ENCODE peak calls at places on chromosomes 5 and 9, in five cellular contexts. One of them, this sample, is unnamed.

GRCh38 chr5:14156611-14157493 is 13.7 kb downstream of the TRIO start:
- DNase-seq in activated CD8-positive, alpha-beta T cell treated with anti-CD3 and anti-CD28 coated beads for 36 hours: no peak
- DNase-seq in fibroblast of villous mesenchyme: peak
- DNase-seq in heart left ventricle: no peak
- DNase-seq in AG10803: peak
- DNase-seq in this sample: peak

GRCh38 chr5:98769006-98769255 is 4.5 kb upstream of the RGMB start:
- DNase-seq in AG10803: no peak
- DNase-seq in activated CD8-positive, alpha-beta T cell treated with anti-CD3 and anti-CD28 coated beads for 36 hours: no peak
- DNase-seq in fibroblast of villous mesenchyme: no peak
- DNase-seq in heart left ventricle: no peak
- DNase-seq in this sample: peak

GRCh38 chr5:135438712-135439111 is 8.4 kb downstream of the DCANP1 start:
- DNase-seq in activated CD8-positive, alpha-beta T cell treated with anti-CD3 and anti-CD28 coated beads for 36 hours: no peak
- DNase-seq in AG10803: no peak
- DNase-seq in fibroblast of villous mesenchyme: no peak
- DNase-seq in heart left ventricle: no peak
- DNase-seq in this sample: no peak

GRCh38 chr9:134600431-134600830 is 41.2 kb upstream of the COL5A1 start:
- DNase-seq in fibroblast of villous mesenchyme: no peak
- DNase-seq in AG10803: no peak
- DNase-seq in heart left ventricle: no peak
- DNase-seq in activated CD8-positive, alpha-beta T cell treated with anti-CD3 and anti-CD28 coated beads for 36 hours: no peak
- DNase-seq in this sample: no peak

GRCh38 chr9:78972303-78973002 is 599.3 kb upstream of the TLE4 start:
- DNase-seq in AG10803: no peak
- DNase-seq in activated CD8-positive, alpha-beta T cell treated with anti-CD3 and anti-CD28 coated beads for 36 hours: no peak
- DNase-seq in fibroblast of villous mesenchyme: no peak
- DNase-seq in heart left ventricle: no peak
- DNase-seq in this sample: no peak

GRCh38 chr5:177371705-177372533 is 12.3 kb upstream of the SLC34A1 start:
- DNase-seq in fibroblast of villous mesenchyme: no peak
- DNase-seq in heart left ventricle: no peak
- DNase-seq in activated CD8-positive, alpha-beta T cell treated with anti-CD3 and anti-CD28 coated beads for 36 hours: peak
- DNase-seq in AG10803: no peak
- DNase-seq in this sample: no peak

GRCh38 chr9:211036-211435 is 3.6 kb upstream of the DOCK8 start:
- DNase-seq in fibroblast of villous mesenchyme: no peak
- DNase-seq in heart left ventricle: no peak
- DNase-seq in activated CD8-positive, alpha-beta T cell treated with anti-CD3 and anti-CD28 coated beads for 36 hours: no peak
- DNase-seq in AG10803: no peak
- DNase-seq in this sample: no peak

GRCh38 chr5:36388288-36388687 is 86.6 kb upstream of the RANBP3L start:
- DNase-seq in fibroblast of villous mesenchyme: no peak
- DNase-seq in heart left ventricle: no peak
- DNase-seq in activated CD8-positive, alpha-beta T cell treated with anti-CD3 and anti-CD28 coated beads for 36 hours: no peak
- DNase-seq in AG10803: no peak
- DNase-seq in this sample: no peak

GRCh38 chr5:158820891-158821290 is 278.8 kb downstream of the EBF1 start:
- DNase-seq in heart left ventricle: no peak
- DNase-seq in activated CD8-positive, alpha-beta T cell treated with anti-CD3 and anti-CD28 coated beads for 36 hours: no peak
- DNase-seq in fibroblast of villous mesenchyme: no peak
- DNase-seq in AG10803: no peak
- DNase-seq in this sample: no peak

GRCh38 chr5:154610321-154611154 is 132.5 kb upstream of the HAND1 start:
- DNase-seq in heart left ventricle: peak
- DNase-seq in activated CD8-positive, alpha-beta T cell treated with anti-CD3 and anti-CD28 coated beads for 36 hours: peak
- DNase-seq in fibroblast of villous mesenchyme: peak
- DNase-seq in AG10803: peak
- DNase-seq in this sample: peak

GRCh38 chr9:36842560-36843530 is 191.2 kb downstream of the PAX5 start:
- DNase-seq in AG10803: no peak
- DNase-seq in fibroblast of villous mesenchyme: no peak
- DNase-seq in heart left ventricle: no peak
- DNase-seq in activated CD8-positive, alpha-beta T cell treated with anti-CD3 and anti-CD28 coated beads for 36 hours: no peak
- DNase-seq in this sample: no peak

GRCh38 chr5:141604318-141604717 is 14.5 kb downstream of the DIAPH1 start:
- DNase-seq in activated CD8-positive, alpha-beta T cell treated with anti-CD3 and anti-CD28 coated beads for 36 hours: peak
- DNase-seq in heart left ventricle: peak
- DNase-seq in AG10803: peak
- DNase-seq in fibroblast of villous mesenchyme: peak
- DNase-seq in this sample: no peak

GRCh38 chr9:13049223-13049622 is 230.3 kb downstream of the MPDZ start:
- DNase-seq in activated CD8-positive, alpha-beta T cell treated with anti-CD3 and anti-CD28 coated beads for 36 hours: no peak
- DNase-seq in heart left ventricle: no peak
- DNase-seq in fibroblast of villous mesenchyme: no peak
- DNase-seq in AG10803: peak
- DNase-seq in this sample: no peak

GRCh38 chr5:53123702-53124101 is 14.1 kb upstream of the MOCS2 start:
- DNase-seq in fibroblast of villous mesenchyme: peak
- DNase-seq in activated CD8-positive, alpha-beta T cell treated with anti-CD3 and anti-CD28 coated beads for 36 hours: no peak
- DNase-seq in AG10803: peak
- DNase-seq in heart left ventricle: no peak
- DNase-seq in this sample: no peak

GRCh38 chr5:40521108-40521785 is 158.5 kb upstream of the PTGER4 start:
- DNase-seq in heart left ventricle: no peak
- DNase-seq in AG10803: no peak
- DNase-seq in fibroblast of villous mesenchyme: no peak
- DNase-seq in activated CD8-positive, alpha-beta T cell treated with anti-CD3 and anti-CD28 coated beads for 36 hours: no peak
- DNase-seq in this sample: no peak

GRCh38 chr5:76199321-76200318 is 116.4 kb downstream of the SV2C start:
- DNase-seq in activated CD8-positive, alpha-beta T cell treated with anti-CD3 and anti-CD28 coated beads for 36 hours: no peak
- DNase-seq in AG10803: no peak
- DNase-seq in heart left ventricle: no peak
- DNase-seq in fibroblast of villous mesenchyme: no peak
- DNase-seq in this sample: no peak

GRCh38 chr9:131951905-131952304 is 127.8 kb downstream of the MED27 start:
- DNase-seq in activated CD8-positive, alpha-beta T cell treated with anti-CD3 and anti-CD28 coated beads for 36 hours: no peak
- DNase-seq in AG10803: peak
- DNase-seq in fibroblast of villous mesenchyme: no peak
- DNase-seq in heart left ventricle: peak
- DNase-seq in this sample: no peak

GRCh38 chr9:29211003-29211584 is 1637.8 kb upstream of the C9orf72 start:
- DNase-seq in fibroblast of villous mesenchyme: no peak
- DNase-seq in heart left ventricle: no peak
- DNase-seq in activated CD8-positive, alpha-beta T cell treated with anti-CD3 and anti-CD28 coated beads for 36 hours: no peak
- DNase-seq in AG10803: no peak
- DNase-seq in this sample: no peak

GRCh38 chr9:29212590-29213373 is 1639.5 kb upstream of the C9orf72 start:
- DNase-seq in AG10803: no peak
- DNase-seq in heart left ventricle: no peak
- DNase-seq in activated CD8-positive, alpha-beta T cell treated with anti-CD3 and anti-CD28 coated beads for 36 hours: no peak
- DNase-seq in fibroblast of villous mesenchyme: peak
- DNase-seq in this sample: peak

GRCh38 chr9:29211681-29212589 is 1638.7 kb upstream of the C9orf72 start:
- DNase-seq in activated CD8-positive, alpha-beta T cell treated with anti-CD3 and anti-CD28 coated beads for 36 hours: peak
- DNase-seq in heart left ventricle: peak
- DNase-seq in AG10803: peak
- DNase-seq in fibroblast of villous mesenchyme: peak
- DNase-seq in this sample: peak

GRCh38 chr9:29209748-29210276 is 1636.5 kb upstream of the C9orf72 start:
- DNase-seq in fibroblast of villous mesenchyme: no peak
- DNase-seq in heart left ventricle: no peak
- DNase-seq in AG10803: no peak
- DNase-seq in activated CD8-positive, alpha-beta T cell treated with anti-CD3 and anti-CD28 coated beads for 36 hours: no peak
- DNase-seq in this sample: no peak

DNA sequence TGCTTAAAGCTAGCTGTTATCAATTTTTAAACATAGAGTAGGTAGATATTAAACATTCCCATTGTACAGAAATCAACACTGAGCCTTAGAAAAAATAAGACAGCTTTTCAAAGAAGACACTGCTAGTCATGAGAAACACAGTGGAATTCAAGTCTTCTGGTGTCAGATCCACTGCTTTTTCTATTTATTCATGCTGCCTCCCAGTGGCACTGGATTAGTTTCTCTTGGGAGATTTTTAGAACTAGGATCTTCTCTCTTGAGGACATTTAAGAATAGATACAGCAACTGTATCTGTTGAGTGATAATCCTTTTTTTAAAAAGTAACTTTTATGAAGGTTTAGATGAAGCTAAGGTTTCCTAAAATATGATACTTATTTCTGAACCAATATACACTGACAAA is 1635.4 kb upstream of the C9orf72 start:
- DNase-seq in AG10803: no peak
- DNase-seq in fibroblast of villous mesenchyme: no peak
- DNase-seq in activated CD8-positive, alpha-beta T cell treated with anti-CD3 and anti-CD28 coated beads for 36 hours: no peak
- DNase-seq in heart left ventricle: no peak
- DNase-seq in this sample: no peak
- TF ChIP-seq CTCF in AG10803: no peak
- TF ChIP-seq CTCF in fibroblast of villous mesenchyme: peak
- TF ChIP-seq CTCF in activated CD8-positive, alpha-beta T cell treated with anti-CD3 and anti-CD28 coated beads for 36 hours: no peak
- TF ChIP-seq CTCF in heart left ventricle: no peak
- TF ChIP-seq CTCF in this sample: no peak

GRCh38 chr9:20406344-20406743 is 216.0 kb downstream of the MLLT3 start:
- DNase-seq in activated CD8-positive, alpha-beta T cell treated with anti-CD3 and anti-CD28 coated beads for 36 hours: no peak
- DNase-seq in fibroblast of villous mesenchyme: no peak
- DNase-seq in AG10803: no peak
- DNase-seq in heart left ventricle: no peak
- DNase-seq in this sample: no peak

GRCh38 chr9:20409321-20410092 is 212.8 kb downstream of the MLLT3 start:
- DNase-seq in fibroblast of villous mesenchyme: no peak
- DNase-seq in AG10803: no peak
- DNase-seq in activated CD8-positive, alpha-beta T cell treated with anti-CD3 and anti-CD28 coated beads for 36 hours: no peak
- DNase-seq in heart left ventricle: no peak
- DNase-seq in this sample: no peak

GRCh38 chr9:20408513-20408912 is 213.8 kb downstream of the MLLT3 start:
- DNase-seq in fibroblast of villous mesenchyme: peak
- DNase-seq in activated CD8-positive, alpha-beta T cell treated with anti-CD3 and anti-CD28 coated beads for 36 hours: no peak
- DNase-seq in AG10803: no peak
- DNase-seq in heart left ventricle: no peak
- DNase-seq in this sample: no peak

GRCh38 chr9:20405086-20405485 is 217.2 kb downstream of the MLLT3 start:
- DNase-seq in AG10803: peak
- DNase-seq in heart left ventricle: no peak
- DNase-seq in fibroblast of villous mesenchyme: no peak
- DNase-seq in activated CD8-positive, alpha-beta T cell treated with anti-CD3 and anti-CD28 coated beads for 36 hours: no peak
- DNase-seq in this sample: no peak

DNA sequence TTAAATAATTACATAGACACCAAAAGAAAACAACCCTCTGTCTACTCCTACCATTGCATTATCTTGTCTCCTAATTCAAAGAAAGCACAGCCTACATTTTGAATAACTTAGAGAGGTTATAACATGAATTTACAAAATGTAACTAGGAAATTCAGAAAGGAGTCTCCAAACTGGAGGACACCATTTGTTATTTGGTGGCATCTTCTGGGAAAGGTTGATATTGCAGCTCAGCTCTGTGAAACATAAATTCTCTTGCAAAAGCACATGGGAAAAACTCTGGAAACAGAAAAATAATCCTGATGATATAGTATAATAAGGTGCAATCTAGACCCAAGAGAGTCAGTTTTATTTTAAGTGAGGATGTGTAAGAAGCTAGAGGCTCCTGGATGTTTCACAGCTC is 215.3 kb downstream of the MLLT3 start:
- DNase-seq in activated CD8-positive, alpha-beta T cell treated with anti-CD3 and anti-CD28 coated beads for 36 hours: no peak
- DNase-seq in heart left ventricle: no peak
- DNase-seq in fibroblast of villous mesenchyme: no peak
- DNase-seq in AG10803: no peak
- DNase-seq in this sample: no peak
- TF ChIP-seq CTCF in activated CD8-positive, alpha-beta T cell treated with anti-CD3 and anti-CD28 coated beads for 36 hours: no peak
- TF ChIP-seq CTCF in heart left ventricle: no peak
- TF ChIP-seq CTCF in fibroblast of villous mesenchyme: peak
- TF ChIP-seq CTCF in AG10803: no peak
- TF ChIP-seq CTCF in this sample: no peak

GRCh38 chr9:92709240-92709639 is 39.3 kb upstream of the IPPK start:
- DNase-seq in fibroblast of villous mesenchyme: no peak
- DNase-seq in activated CD8-positive, alpha-beta T cell treated with anti-CD3 and anti-CD28 coated beads for 36 hours: no peak
- DNase-seq in AG10803: no peak
- DNase-seq in heart left ventricle: no peak
- DNase-seq in this sample: no peak

GRCh38 chr9:92704528-92704927 is 34.6 kb upstream of the IPPK start:
- DNase-seq in AG10803: no peak
- DNase-seq in heart left ventricle: no peak
- DNase-seq in fibroblast of villous mesenchyme: peak
- DNase-seq in activated CD8-positive, alpha-beta T cell treated with anti-CD3 and anti-CD28 coated beads for 36 hours: no peak
- DNase-seq in this sample: no peak

GRCh38 chr9:92709954-92710353 is 40.0 kb upstream of the IPPK start:
- DNase-seq in activated CD8-positive, alpha-beta T cell treated with anti-CD3 and anti-CD28 coated beads for 36 hours: no peak
- DNase-seq in heart left ventricle: no peak
- DNase-seq in fibroblast of villous mesenchyme: no peak
- DNase-seq in AG10803: no peak
- DNase-seq in this sample: no peak

GRCh38 chr9:92707530-92707929 is 37.6 kb upstream of the IPPK start:
- DNase-seq in fibroblast of villous mesenchyme: no peak
- DNase-seq in heart left ventricle: no peak
- DNase-seq in activated CD8-positive, alpha-beta T cell treated with anti-CD3 and anti-CD28 coated beads for 36 hours: no peak
- DNase-seq in AG10803: no peak
- DNase-seq in this sample: no peak

DNA sequence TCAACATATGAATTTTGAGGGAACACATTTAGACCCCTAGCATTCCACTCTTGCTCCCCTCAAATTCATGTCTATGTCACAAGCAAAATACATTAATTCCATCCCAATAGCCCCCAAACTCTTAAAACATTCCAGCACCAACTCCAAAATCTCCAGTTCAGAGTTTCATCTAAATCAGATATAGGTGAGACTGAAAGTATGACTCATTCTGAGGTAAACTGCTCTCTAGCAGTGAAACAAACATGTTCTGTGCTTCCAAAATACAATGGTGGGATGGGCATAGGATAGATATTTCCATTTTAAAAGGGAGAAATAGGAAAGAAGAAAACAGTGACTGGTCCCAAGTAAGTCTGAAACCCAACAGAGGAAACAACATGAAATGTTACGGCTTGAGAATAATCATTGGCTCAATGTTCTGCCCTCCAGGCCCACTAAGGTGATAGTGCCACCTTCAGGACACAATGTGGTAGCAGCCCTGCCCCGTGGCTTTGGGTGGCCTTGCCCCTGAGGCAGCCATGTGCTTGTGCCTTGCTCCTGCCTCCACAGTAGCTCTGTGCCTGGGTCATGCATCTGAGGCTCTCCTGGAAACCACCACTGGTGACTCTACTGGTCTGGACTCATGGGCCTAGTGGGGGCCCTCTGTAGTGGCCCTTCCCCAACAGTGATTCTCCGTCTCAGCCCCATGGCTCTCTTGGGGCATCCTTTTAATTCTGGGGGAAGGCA is 36.4 kb upstream of the IPPK start:
- DNase-seq in heart left ventricle: no peak
- DNase-seq in activated CD8-positive, alpha-beta T cell treated with anti-CD3 and anti-CD28 coated beads for 36 hours: peak
- DNase-seq in AG10803: peak
- DNase-seq in fibroblast of villous mesenchyme: peak
- DNase-seq in this sample: peak
- TF ChIP-seq CTCF in heart left ventricle: peak
- TF ChIP-seq CTCF in activated CD8-positive, alpha-beta T cell treated with anti-CD3 and anti-CD28 coated beads for 36 hours: peak
- TF ChIP-seq CTCF in AG10803: peak
- TF ChIP-seq CTCF in fibroblast of villous mesenchyme: peak
- TF ChIP-seq CTCF in this sample: peak

GRCh38 chr5:122498163-122498562 is 186.1 kb downstream of the SNCAIP start:
- DNase-seq in activated CD8-positive, alpha-beta T cell treated with anti-CD3 and anti-CD28 coated beads for 36 hours: no peak
- DNase-seq in heart left ventricle: no peak
- DNase-seq in fibroblast of villous mesenchyme: peak
- DNase-seq in AG10803: peak
- DNase-seq in this sample: no peak

GRCh38 chr5:122501087-122501435 is 189.0 kb downstream of the SNCAIP start:
- DNase-seq in activated CD8-positive, alpha-beta T cell treated with anti-CD3 and anti-CD28 coated beads for 36 hours: no peak
- DNase-seq in heart left ventricle: no peak
- DNase-seq in fibroblast of villous mesenchyme: peak
- DNase-seq in AG10803: no peak
- DNase-seq in this sample: no peak

GRCh38 chr5:122499617-122500016 is 187.6 kb downstream of the SNCAIP start:
- DNase-seq in activated CD8-positive, alpha-beta T cell treated with anti-CD3 and anti-CD28 coated beads for 36 hours: no peak
- DNase-seq in AG10803: no peak
- DNase-seq in heart left ventricle: no peak
- DNase-seq in fibroblast of villous mesenchyme: no peak
- DNase-seq in this sample: no peak

GRCh38 chr5:122500245-122501086 is 188.4 kb downstream of the SNCAIP start:
- DNase-seq in heart left ventricle: no peak
- DNase-seq in activated CD8-positive, alpha-beta T cell treated with anti-CD3 and anti-CD28 coated beads for 36 hours: peak
- DNase-seq in AG10803: peak
- DNase-seq in fibroblast of villous mesenchyme: peak
- DNase-seq in this sample: peak
- TF ChIP-seq CTCF in heart left ventricle: peak
- TF ChIP-seq CTCF in activated CD8-positive, alpha-beta T cell treated with anti-CD3 and anti-CD28 coated beads for 36 hours: no peak
- TF ChIP-seq CTCF in AG10803: peak
- TF ChIP-seq CTCF in fibroblast of villous mesenchyme: peak
- TF ChIP-seq CTCF in this sample: peak